ENCODE peak calls at places on chromosomes 13 and 19, in seven cellular contexts. A, K, X, N, F, C and J are unnamed samples.

GRCh38 chr13:49810464-49810824 is 18.0 kb upstream of the KPNA3 start:
- DNase-seq in A (no peak), K (no peak), X (no peak), N (no peak), F (no peak), C (no peak), J (no peak)

GRCh38 chr13:74000906-74001305 is 133.3 kb downstream of the KLF12 start:
- DNase-seq in A (no peak), K (no peak), X (no peak), N (no peak), F (no peak), C (no peak), J (no peak)

GRCh38 chr19:13275016-13275722 is 125.0 kb downstream of the IER2 start:
- DNase-seq in A (no peak), K (no peak), X (no peak), N (no peak), F (no peak), C (no peak), J (no peak)

GRCh38 chr19:23345838-23346237 is 49.4 kb downstream of the ZNF91 start:
- DNase-seq in A (no peak), K (no peak), X (no peak), N (no peak), F (no peak), C (peak), J (no peak)

GRCh38 chr13:97798171-97798821 is 155.2 kb upstream of the IPO5 start:
- DNase-seq in A (no peak), K (no peak), X (no peak), N (no peak), F (no peak), C (no peak), J (no peak)

GRCh38 chr19:1248454-1249297 is at the start of gene MIDN:
- DNase-seq in A (peak), K (peak), X (peak), N (no peak), F (peak), C (peak), J (peak)

GRCh38 chr13:32629866-32630265 is 43.6 kb downstream of the PDS5B start:
- DNase-seq in A (no peak), K (no peak), X (no peak), N (no peak), F (no peak), C (no peak), J (no peak)

GRCh38 chr19:40576181-40576584 is 490 bp upstream of the SHKBP1 start:
- DNase-seq in A (no peak), K (no peak), X (no peak), N (no peak), F (no peak), C (no peak), J (no peak)

GRCh38 chr13:109743706-109744453 is 42.5 kb downstream of the IRS2 start:
- DNase-seq in A (no peak), K (no peak), X (no peak), N (peak), F (no peak), C (peak), J (peak)

GRCh38 chr13:41007359-41008118 is 11.6 kb downstream of the ELF1 start:
- DNase-seq in A (no peak), K (no peak), X (no peak), N (no peak), F (no peak), C (peak), J (no peak)

GRCh38 chr19:4367336-4367723 is 24.0 kb downstream of the MPND start:
- DNase-seq in A (no peak), K (no peak), X (no peak), N (no peak), F (no peak), C (no peak), J (no peak)

GRCh38 chr13:80612804-80613203 is 271.9 kb upstream of the SPRY2 start:
- DNase-seq in A (no peak), K (no peak), X (no peak), N (no peak), F (no peak), C (no peak), J (no peak)

GRCh38 chr19:48868196-48868886 is at the start of gene PLEKHA4:
- DNase-seq in A (peak), K (peak), X (no peak), N (no peak), F (no peak), C (peak), J (no peak)

GRCh38 chr13:95411641-95412040 is 110.4 kb upstream of the ABCC4 start:
- DNase-seq in A (no peak), K (no peak), X (no peak), N (no peak), F (no peak), C (no peak), J (no peak)
- TF ChIP-seq POLR2A in A (no peak), K (no peak), X (no peak), N (no peak), F (no peak), C (no peak), J (no peak)

GRCh38 chr19:14366529-14366928 is 14.7 kb upstream of the ADGRE5 start:
- DNase-seq in A (peak), K (peak), X (peak), N (no peak), F (no peak), C (peak), J (no peak)

GRCh38 chr19:14370169-14370998 is 10.9 kb upstream of the ADGRE5 start:
- DNase-seq in A (no peak), K (no peak), X (no peak), N (no peak), F (no peak), C (no peak), J (no peak)

GRCh38 chr19:14369399-14370168 is 11.7 kb upstream of the ADGRE5 start:
- DNase-seq in A (peak), K (peak), X (no peak), N (no peak), F (no peak), C (peak), J (no peak)

GRCh38 chr19:14368011-14368513 is 13.2 kb upstream of the ADGRE5 start:
- DNase-seq in A (no peak), K (no peak), X (no peak), N (no peak), F (no peak), C (no peak), J (no peak)

GRCh38 chr19:14367016-14367415 is 14.2 kb upstream of the ADGRE5 start:
- DNase-seq in A (no peak), K (no peak), X (no peak), N (no peak), F (no peak), C (no peak), J (no peak)
- TF ChIP-seq POLR2A in A (no peak), K (no peak), X (no peak), N (no peak), F (no peak), C (no peak), J (no peak)

DNA sequence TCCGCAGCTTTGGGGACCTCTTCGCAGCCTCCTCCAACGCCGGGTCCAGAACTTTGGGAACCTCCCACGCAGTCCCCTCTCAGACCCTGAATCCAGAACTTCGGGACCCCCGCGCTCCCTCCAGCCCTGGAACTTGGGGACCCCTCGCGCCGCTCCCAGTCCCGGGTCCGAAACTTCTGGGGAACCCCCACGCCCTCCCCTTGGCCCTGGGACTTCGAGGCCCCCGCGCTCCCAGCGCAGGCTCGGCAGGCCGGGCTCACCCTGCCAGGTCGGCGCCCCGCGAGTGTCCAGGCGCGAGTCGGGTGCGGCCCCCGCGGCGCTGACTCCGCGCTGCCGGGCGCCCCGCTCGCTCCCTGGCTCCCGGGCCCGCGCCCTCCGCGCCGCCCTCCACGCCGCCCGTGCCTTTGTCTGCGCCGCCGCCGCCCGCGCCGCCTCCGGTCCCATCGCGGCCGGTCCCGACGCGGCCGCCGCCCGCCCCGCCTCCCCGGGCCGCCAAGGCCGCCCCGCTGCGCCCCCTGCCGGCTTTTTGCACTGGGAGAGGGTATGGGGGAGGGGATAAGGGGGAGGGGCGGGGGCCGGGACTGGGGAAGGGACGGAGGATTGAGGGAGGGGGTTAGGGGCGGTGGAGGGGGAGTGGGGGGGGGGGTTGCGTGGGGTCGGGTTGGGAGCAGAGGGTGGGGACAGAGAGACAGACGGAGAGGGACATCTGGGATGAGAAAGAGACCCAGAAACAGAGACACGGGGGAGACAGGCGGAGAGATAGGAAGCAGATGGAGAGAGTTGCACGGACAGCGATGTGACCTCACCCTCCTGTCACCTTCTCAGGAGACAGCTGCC is at the start of gene HOMER3:
- DNase-seq in A (peak), K (peak), X (peak), N (peak), F (peak), C (peak), J (no peak)
- TF ChIP-seq POLR2A in A (no peak), K (no peak), X (no peak), N (no peak), F (peak), C (no peak), J (peak)

DNA sequence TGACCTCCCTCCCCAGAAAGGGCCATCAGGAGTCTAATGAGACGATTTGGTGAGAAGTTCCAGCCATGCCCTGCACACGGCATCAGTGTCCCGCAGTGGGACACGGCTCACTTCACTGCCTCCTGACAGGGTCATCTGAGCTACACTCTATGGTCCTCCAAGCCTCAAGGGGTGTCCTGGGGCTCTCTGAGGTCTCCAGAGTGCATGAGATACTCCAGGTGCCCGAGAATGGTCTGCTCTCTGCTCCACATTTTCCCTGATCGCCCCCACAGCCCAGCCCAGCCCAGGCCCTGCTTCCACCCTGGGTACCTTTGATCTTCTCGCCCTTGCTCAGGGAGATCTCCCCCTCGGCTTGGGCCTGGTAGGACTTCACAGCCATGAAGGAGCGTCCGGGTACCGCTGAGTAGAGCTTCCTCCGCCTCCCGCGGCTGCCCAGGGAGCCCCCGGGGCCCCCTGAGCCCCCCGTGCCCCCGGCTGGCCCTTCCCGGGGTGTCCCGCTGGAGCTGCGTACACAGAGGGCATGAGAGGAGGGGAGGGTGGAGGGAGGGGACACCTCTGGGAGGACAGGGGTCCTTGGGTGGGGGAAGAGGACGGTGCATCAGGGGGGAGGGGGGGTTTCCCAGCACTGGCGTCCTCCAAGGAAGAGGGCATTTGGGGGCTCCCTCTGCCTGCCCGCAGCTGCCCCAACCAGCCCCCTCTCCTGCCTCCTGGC is 17.3 kb downstream of the SHANK1 start:
- DNase-seq in A (no peak), K (no peak), X (no peak), N (no peak), F (no peak), C (no peak), J (no peak)
- TF ChIP-seq POLR2A in A (no peak), K (no peak), X (no peak), N (no peak), F (no peak), C (no peak), J (no peak)

GRCh38 chr19:45405435-45406164 is 731 bp upstream of the PPP1R13L start:
- DNase-seq in A (peak), K (peak), X (peak), N (peak), F (peak), C (peak), J (peak)
- TF ChIP-seq POLR2A in A (peak), K (no peak), X (peak), N (peak), F (peak), C (peak), J (no peak)

GRCh38 chr13:26247011-26247410 is 6.9 kb upstream of the CDK8 start:
- DNase-seq in A (no peak), K (no peak), X (no peak), N (no peak), F (no peak), C (no peak), J (no peak)

GRCh38 chr13:26246154-26246553 is 7.8 kb upstream of the CDK8 start:
- DNase-seq in A (no peak), K (no peak), X (no peak), N (no peak), F (peak), C (peak), J (no peak)

GRCh38 chr13:26247608-26248007 is 6.3 kb upstream of the CDK8 start:
- DNase-seq in A (no peak), K (no peak), X (no peak), N (no peak), F (no peak), C (peak), J (no peak)

GRCh38 chr13:26253262-26253786 is 605 bp upstream of the CDK8 start:
- DNase-seq in A (no peak), K (no peak), X (no peak), N (no peak), F (no peak), C (no peak), J (no peak)

GRCh38 chr13:26249551-26249950 is 4.4 kb upstream of the CDK8 start:
- DNase-seq in A (no peak), K (no peak), X (no peak), N (no peak), F (no peak), C (no peak), J (no peak)
- TF ChIP-seq POLR2A in A (no peak), K (no peak), X (no peak), N (no peak), F (no peak), C (no peak), J (no peak)

GRCh38 chr19:11264452-11265176 is 2.3 kb upstream of the DOCK6 start:
- DNase-seq in A (peak), K (peak), X (peak), N (no peak), F (no peak), C (peak), J (no peak)
- TF ChIP-seq POLR2A in A (peak), K (no peak), X (no peak), N (no peak), F (no peak), C (no peak), J (no peak)

GRCh38 chr19:58477130-58477529 is 978 bp downstream of the ZNF446 start:
- DNase-seq in A (peak), K (no peak), X (no peak), N (no peak), F (no peak), C (no peak), J (no peak)

GRCh38 chr19:58474291-58474996 is 1.7 kb upstream of the ZNF446 start:
- DNase-seq in A (no peak), K (no peak), X (no peak), N (no peak), F (no peak), C (peak), J (peak)

GRCh38 chr19:58476498-58477015 is 405 bp downstream of the ZNF446 start:
- DNase-seq in A (peak), K (no peak), X (no peak), N (no peak), F (no peak), C (peak), J (no peak)

GRCh38 chr19:58474997-58475713 is 997 bp upstream of the ZNF446 start:
- DNase-seq in A (no peak), K (no peak), X (no peak), N (no peak), F (no peak), C (peak), J (no peak)

DNA sequence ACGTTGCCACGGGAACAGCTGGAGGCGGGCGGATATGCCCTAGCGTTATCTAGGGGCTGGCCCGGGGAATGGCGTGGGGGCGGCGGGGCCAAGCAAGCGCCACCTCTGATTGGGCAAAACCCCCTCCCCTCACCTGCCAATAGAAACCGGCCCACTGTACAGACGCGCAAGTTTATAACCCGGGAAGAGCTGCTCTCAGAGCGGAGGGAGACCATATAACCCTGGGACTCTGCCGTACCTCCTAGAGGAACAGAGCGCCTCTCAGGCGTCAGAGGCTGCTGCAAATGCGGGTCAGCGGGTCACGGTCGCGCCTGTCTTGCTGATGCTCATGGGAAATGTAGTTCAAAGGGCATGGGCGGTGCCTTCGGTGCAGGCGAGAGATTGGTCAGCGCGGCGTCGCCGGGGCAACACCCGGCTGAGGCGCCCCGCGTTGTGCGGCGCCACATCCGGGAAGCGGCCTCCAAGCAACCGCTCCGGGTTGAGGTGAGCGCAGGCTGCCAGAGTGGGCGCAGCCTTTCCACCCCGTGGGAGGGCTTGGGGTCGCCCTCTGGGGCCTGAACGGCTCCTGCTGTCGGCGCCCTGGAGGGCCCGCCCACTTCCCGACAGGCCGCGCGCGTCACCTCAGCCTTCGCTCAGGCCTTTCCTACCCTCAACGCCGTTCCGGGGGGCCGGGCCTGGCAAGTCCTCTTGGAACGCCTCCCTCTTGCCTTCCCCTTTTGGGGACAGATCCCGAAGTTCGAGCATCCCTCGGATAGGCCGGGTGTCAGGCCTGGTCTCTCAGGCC is at the start of gene ZNF446:
- DNase-seq in A (peak), K (peak), X (peak), N (peak), F (peak), C (peak), J (peak)
- TF ChIP-seq POLR2A in A (peak), K (peak), X (peak), N (peak), F (peak), C (peak), J (peak)

DNA sequence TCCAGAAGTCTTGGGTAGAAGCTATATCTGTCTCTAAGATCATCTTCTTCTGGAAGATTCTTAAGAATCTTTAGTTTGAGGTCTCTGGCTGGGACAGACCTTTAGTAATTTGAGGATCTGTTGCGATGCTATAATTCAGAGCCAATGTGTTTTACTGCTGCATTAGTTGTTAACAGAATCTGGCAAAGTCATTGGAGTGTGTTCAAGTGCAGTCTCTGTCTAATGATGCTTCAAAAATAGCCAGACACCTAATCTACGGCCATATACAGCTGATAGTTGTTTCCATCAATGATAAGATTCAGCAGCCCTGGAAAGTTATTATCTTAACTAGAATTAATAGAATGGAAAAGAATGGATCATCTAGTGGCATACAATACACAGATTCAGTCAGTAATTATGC is 72.6 kb downstream of the CDK8 start:
- DNase-seq in A (no peak), K (no peak), X (no peak), N (no peak), F (no peak), C (no peak), J (no peak)
- TF ChIP-seq POLR2A in A (no peak), K (no peak), X (no peak), N (no peak), F (no peak), C (no peak), J (no peak)